ENCODE peak calls at places on chromosomes 1 and 21, in four cellular contexts. D is omental fat pad, X is progenitor cell of endocrine pancreas, H is psoas muscle. L is an unnamed sample.

GRCh38 chr21:35178812-35179211 is 129.7 kb upstream of the RUNX1 start:
- DNase-seq in D (no peak), X (no peak), H (no peak), L (no peak)

GRCh38 chr1:61851849-61852692 is 109.8 kb downstream of the PATJ start:
- DNase-seq in D (no peak), X (no peak), H (no peak), L (no peak)

GRCh38 chr1:30192969-30193630 is 530.3 kb downstream of the MATN1 start:
- DNase-seq in D (no peak), X (no peak), H (no peak), L (no peak)

GRCh38 chr1:157156058-157156541 is 17.9 kb upstream of the ETV3 start:
- DNase-seq in D (peak; percentile 71), X (peak; percentile 81), H (peak; percentile 85), L (no peak)

GRCh38 chr1:160708821-160709220 is 2.8 kb downstream of the CD48 start:
- DNase-seq in D (no peak), X (no peak), H (no peak), L (no peak)

GRCh38 chr1:228084325-228084724 is 1.8 kb downstream of the ARF1 start:
- DNase-seq in D (no peak), X (no peak), H (peak; percentile 11), L (no peak)

GRCh38 chr1:1085171-1085841 is 11.2 kb upstream of the RNF223 start:
- DNase-seq in D (no peak), X (no peak), H (no peak), L (no peak)

GRCh38 chr1:44135896-44136295 is 5.5 kb downstream of the KLF18 start:
- DNase-seq in D (no peak), X (no peak), H (no peak), L (no peak)

GRCh38 chr1:34753163-34753562 is 1.7 kb upstream of the GJB5 start:
- DNase-seq in D (no peak), X (no peak), H (no peak), L (no peak)

GRCh38 chr1:204520834-204521709 is 4.9 kb downstream of the MDM4 start:
- DNase-seq in D (no peak), X (no peak), H (no peak), L (no peak)

GRCh38 chr1:15065291-15065690 is 88.3 kb upstream of the TMEM51 start:
- DNase-seq in D (no peak), X (no peak), H (no peak), L (no peak)

GRCh38 chr1:2494323-2494693 is 18.2 kb downstream of the PLCH2 start:
- DNase-seq in D (no peak), X (no peak), H (no peak), L (no peak)

GRCh38 chr1:199954701-199955100 is 72.8 kb upstream of the NR5A2 start:
- DNase-seq in D (no peak), X (peak; percentile 39), H (no peak), L (no peak)

GRCh38 chr1:152347116-152347728 is 12.6 kb downstream of the FLG2 start:
- DNase-seq in D (no peak), X (no peak), H (no peak), L (no peak)

GRCh38 chr21:37914211-37914900 is 1.9 kb downstream of the KCNJ6 start:
- DNase-seq in D (no peak), X (peak; percentile 85), H (no peak), L (no peak)

GRCh38 chr1:160738266-160738665 is 781 bp upstream of the SLAMF7 start:
- DNase-seq in D (no peak), X (no peak), H (no peak), L (no peak)

GRCh38 chr1:32014199-32014936 is 700 bp downstream of the KHDRBS1 start:
- DNase-seq in D (peak; percentile 28), X (peak; percentile 24), H (peak; percentile 71), L (no peak)

GRCh38 chr1:92087542-92087941 is 7.4 kb downstream of the BTBD8 start:
- DNase-seq in D (no peak), X (no peak), H (no peak), L (no peak)

GRCh38 chr1:56713112-56713511 is 68.0 kb downstream of the PRKAA2 start:
- DNase-seq in D (no peak), X (no peak), H (no peak), L (no peak)

GRCh38 chr1:196393742-196394141 is 214.5 kb downstream of the KCNT2 start:
- DNase-seq in D (peak; percentile 25), X (no peak), H (no peak), L (no peak)

DNA sequence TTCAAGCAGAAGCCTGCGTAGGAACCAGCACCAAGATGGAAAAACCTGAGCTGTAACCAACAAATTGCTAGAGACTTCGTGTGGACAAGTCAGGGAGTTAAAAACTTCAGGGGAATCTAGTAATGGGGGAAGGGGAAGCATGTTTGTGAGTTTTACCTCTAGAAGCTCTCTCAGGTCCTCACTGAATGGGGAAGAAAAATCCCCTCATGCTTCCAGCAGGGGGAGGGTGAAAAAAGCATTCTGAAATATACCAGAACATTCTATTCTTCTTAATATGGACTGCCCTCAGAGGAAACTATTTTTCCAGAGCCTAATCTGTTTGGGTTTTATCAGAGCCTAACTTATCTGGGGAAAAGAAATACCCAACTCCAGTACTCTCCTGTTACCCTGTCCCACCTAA is 28.6 kb downstream of the GNG12 start:
- DNase-seq in D (no peak), X (no peak), H (no peak), L (no peak)
- TF ChIP-seq CTCF in D (no peak), X (peak; percentile 24), H (no peak), L (no peak)

DNA sequence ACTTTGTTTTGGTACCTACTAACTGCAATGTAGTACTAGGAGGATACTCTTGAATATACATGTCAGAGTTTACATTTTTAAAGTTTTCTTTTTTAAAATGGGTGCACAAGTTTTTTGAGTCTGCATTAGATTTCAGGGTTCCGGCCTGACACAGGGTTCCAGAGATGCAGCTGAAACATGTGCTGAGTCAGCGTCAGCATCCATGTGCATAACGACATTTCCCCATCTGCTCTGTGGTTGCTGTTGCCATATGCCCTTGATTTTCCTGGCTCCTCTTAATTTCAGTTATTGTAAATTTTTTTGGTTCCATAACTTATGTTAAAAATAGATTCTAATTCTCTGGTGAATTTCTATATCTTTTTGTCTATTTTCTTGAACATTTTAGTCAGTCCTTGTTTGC is 12.3 kb upstream of the METTL13 start:
- DNase-seq in D (no peak), X (no peak), H (no peak), L (no peak)
- TF ChIP-seq CTCF in D (no peak), X (no peak), H (no peak), L (no peak)

DNA sequence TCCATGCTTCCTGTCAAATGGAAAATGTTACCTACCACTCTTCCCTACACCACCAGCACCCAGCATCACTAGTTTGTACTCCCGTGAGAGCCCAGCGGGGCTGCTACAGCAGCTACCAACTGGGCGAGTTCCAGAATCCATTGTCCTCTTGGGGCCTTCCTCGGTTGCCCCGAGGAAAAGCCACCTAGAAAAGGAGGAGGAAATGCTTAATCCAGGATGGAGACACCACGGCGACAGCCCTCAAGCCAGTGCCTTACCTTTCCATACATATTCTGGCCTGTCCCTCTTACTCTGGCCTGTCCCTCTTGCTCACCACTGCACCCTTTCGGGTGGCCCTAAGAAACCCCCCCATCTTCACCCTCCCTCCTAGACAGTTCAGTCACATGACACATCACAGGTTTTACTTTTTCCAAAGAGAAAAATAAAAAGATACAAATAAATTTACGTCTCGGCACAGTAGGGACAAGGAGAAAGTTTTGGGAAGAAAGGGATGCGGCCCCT is 478 bp downstream of the RIT1 start:
- DNase-seq in D (no peak), X (no peak), H (no peak), L (no peak)
- TF ChIP-seq CTCF in D (no peak), X (no peak), H (no peak), L (peak; percentile 18)

DNA sequence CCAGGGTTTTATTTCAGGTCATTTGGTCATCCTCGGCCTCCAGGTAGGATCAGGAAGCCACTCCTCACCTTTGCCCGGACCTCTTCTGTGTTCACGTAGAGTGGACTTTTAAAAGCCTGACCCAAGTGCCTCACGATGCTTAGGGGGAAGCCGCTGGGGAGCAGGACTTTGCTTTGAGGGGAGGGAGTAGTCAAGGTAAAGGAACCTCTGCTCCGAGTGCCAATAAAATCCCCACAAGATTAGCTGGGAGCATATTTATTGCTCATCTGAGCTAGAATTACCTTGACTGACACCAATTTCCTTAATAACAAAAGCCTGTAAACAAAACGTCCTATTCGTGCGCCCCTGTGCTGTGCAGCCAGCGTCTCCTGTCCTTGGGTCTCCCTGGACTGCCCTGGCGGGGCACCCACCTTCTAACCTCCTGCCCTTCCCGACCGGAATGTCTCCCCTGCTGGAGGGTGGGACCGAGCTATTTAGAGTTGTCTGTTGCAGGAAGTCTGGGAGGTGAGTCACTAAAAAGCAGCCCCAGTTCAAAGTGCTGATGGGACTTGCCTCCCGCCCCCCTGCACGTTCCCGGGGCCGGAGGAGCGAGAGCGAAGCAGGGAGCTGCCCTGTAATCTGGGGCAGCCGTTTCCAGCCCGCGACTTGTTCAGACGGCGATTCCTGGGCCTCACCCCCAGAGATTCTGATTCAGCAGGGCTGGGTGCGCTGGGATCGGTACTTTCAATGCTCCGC is 818 bp upstream of the DHRS3 start:
- DNase-seq in D (no peak), X (peak; percentile 28), H (peak; percentile 87), L (no peak)
- TF ChIP-seq CTCF in D (no peak), X (no peak), H (no peak), L (no peak)

GRCh38 chr1:42658880-42659337 is 686 bp downstream of the PPIH start:
- DNase-seq in D (no peak), X (no peak), H (no peak), L (no peak)

GRCh38 chr1:42660907-42661500 is 2.8 kb downstream of the PPIH start:
- DNase-seq in D (no peak), X (no peak), H (no peak), L (no peak)

GRCh38 chr1:42657981-42658879 is at the start of gene PPIH:
- DNase-seq in D (peak; percentile 79), X (peak; percentile 86), H (peak; percentile 98), L (peak; percentile 59)
- TF ChIP-seq CTCF in D (no peak), X (peak; percentile 30), H (peak; percentile 44), L (no peak)

GRCh38 chr21:45818276-45818903 is 163.2 kb upstream of the COL6A1 start:
- DNase-seq in D (no peak), X (no peak), H (no peak), L (no peak)
- TF ChIP-seq CTCF in D (no peak), X (no peak), H (no peak), L (no peak)

L was measured in D721Med.